ENCODE peak calls at places on chromosomes 1 and 21, in five cellular contexts. W, C, X, F and U are unnamed samples.

GRCh38 chr1:13805431-13805830 is 105.4 kb downstream of the PRDM2 start:
- DNase-seq in W (no peak), X (no peak), C (no peak), F (no peak), U (no peak)

GRCh38 chr1:89952021-89952995 is 42.6 kb upstream of the ZNF326 start:
- DNase-seq in C (no peak), X (no peak), W (no peak), F (no peak), U (peak; percentile 22)

GRCh38 chr1:12776801-12777557 is 3.4 kb downstream of the PRAMEF12 start:
- DNase-seq in W (no peak), C (no peak), F (no peak), X (no peak), U (no peak)

GRCh38 chr1:6948861-6949260 is 163.6 kb downstream of the CAMTA1 start:
- DNase-seq in C (no peak), F (no peak), X (no peak), W (no peak), U (peak; percentile 15)

GRCh38 chr1:180580237-180580636 is 21.5 kb downstream of the OVAAL start:
- DNase-seq in F (no peak), X (no peak), C (no peak), W (no peak), U (peak; percentile 17)

GRCh38 chr1:111309690-111310089 is 19.0 kb downstream of the CHIA start:
- DNase-seq in X (no peak), W (no peak), F (no peak), C (no peak), U (no peak)

GRCh38 chr1:155062702-155063411 is 683 bp upstream of the EFNA4 start:
- DNase-seq in F (no peak), X (peak; percentile 77), C (no peak), W (peak; percentile 87), U (peak; percentile 48)

GRCh38 chr1:154546264-154547043 is 12.0 kb downstream of the UBE2Q1 start:
- DNase-seq in X (peak; percentile 70), W (peak; percentile 85), F (peak; percentile 13), C (peak; percentile 63), U (peak; percentile 82)

GRCh38 chr1:183652547-183653467 is at the start of gene APOBEC4:
- DNase-seq in C (no peak), W (no peak), F (no peak), X (no peak), U (no peak)

GRCh38 chr1:233319272-233319671 is 8.3 kb upstream of the MAP3K21 start:
- DNase-seq in C (no peak), X (peak; percentile 91), W (no peak), F (no peak), U (no peak)

GRCh38 chr21:37101384-37101783 is 28.3 kb downstream of the TTC3 start:
- DNase-seq in C (no peak), F (no peak), X (no peak), W (no peak), U (peak; percentile 12)

GRCh38 chr1:169899519-169900217 is 6.0 kb upstream of the SCYL3 start:
- DNase-seq in C (peak; percentile 34), W (no peak), X (no peak), F (no peak), U (no peak)

GRCh38 chr1:210801501-210801900 is 332.4 kb downstream of the KCNH1 start:
- DNase-seq in C (no peak), X (no peak), W (no peak), F (no peak), U (no peak)

GRCh38 chr1:228478912-228479665 is 8.1 kb upstream of the RNF187 start:
- DNase-seq in W (peak; percentile 68), X (peak; percentile 86), C (no peak), F (no peak), U (no peak)
- H3K27ac ChIP-seq in W (no peak overlapping the region), X (peak overlapping the region; percentile 92), C (no peak overlapping the region), F (peak overlapping the region; percentile 70), U (no peak overlapping the region)

GRCh38 chr1:241642593-241642944 is 2.4 kb upstream of the CHML start:
- DNase-seq in W (no peak), X (no peak), F (no peak), C (no peak), U (no peak)

GRCh38 chr1:241640149-241640866 is at the start of the genes CHML and OPN3:
- DNase-seq in X (peak; percentile 97), F (no peak), W (peak; percentile 93), C (peak; percentile 65), U (peak; percentile 98)

GRCh38 chr1:241640867-241641542 is 836 bp upstream of the CHML start:
- DNase-seq in F (no peak), W (no peak), X (peak; percentile 14), C (no peak), U (peak; percentile 55)

GRCh38 chr1:241639653-241640148 is 468 bp downstream of the CHML start:
- DNase-seq in X (no peak), C (no peak), F (no peak), W (peak; percentile 33), U (no peak)

DNA sequence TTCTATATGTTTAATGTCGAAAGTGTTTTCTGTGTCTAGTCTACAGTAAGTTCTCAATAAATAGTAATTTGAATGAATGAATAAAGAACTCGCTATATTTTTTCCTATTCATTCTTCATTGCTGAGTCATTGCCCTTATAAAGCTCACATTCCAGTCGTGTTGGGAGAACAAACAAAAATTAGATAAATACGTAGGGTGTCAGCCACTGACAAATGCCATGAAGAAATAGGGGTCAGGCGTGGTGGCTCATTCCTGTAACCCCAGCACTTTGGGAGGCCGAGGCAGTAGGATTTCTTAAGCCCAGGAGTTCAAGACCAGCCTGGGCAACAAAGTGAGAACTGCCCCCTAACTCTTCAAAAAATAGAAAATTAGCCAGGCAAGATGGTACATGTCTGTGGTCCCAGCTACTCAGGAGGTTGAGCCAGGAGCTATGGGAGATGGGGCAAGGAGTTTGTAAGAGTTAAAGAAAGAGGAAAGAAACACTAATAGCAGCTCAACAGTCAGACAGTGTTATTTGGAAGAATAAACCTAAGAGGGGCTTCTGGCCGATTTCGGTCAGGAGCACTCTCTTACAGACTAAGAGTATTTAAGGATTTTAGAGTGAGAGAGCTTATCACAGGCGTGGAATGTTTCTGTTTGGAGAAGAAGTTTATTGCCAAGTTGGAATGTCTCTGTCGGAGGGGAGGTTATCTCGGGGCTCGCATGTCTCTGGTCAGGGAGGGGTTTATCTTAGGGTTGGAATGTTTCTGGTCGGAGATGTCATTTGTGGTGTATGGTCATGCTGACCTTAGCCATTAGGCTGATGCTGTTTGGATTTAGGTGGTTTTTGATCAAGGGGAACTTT is 1.8 kb upstream of the CHML start:
- DNase-seq in W (no peak), F (no peak), C (no peak), X (no peak), U (peak; percentile 96)
- H3K4me2 ChIP-seq in W (no peak overlapping the region), F (no peak overlapping the region), C (peak overlapping the region; percentile 52), X (no peak overlapping the region), U (peak overlapping the region; percentile 72)

GRCh38 chr1:33348194-33348593 is 27.3 kb upstream of the A3GALT2 start:
- DNase-seq in W (no peak), C (no peak), X (no peak), F (no peak), U (peak; percentile 28)
- H4K20me1 ChIP-seq in W (no peaks in the 10 kb centered on the region), C (no peaks in the 10 kb centered on the region), X (no peaks in the 10 kb centered on the region), F (no peaks in the 10 kb centered on the region), U (peaks cover 41% of the 10 kb centered on the region)

GRCh38 chr1:204092632-204093420 is 19.9 kb downstream of the SOX13 start:
- DNase-seq in W (no peak), F (no peak), X (no peak), C (no peak), U (no peak)
- H3K27ac ChIP-seq in W (no peak overlapping the region), F (no peak overlapping the region), X (no peak overlapping the region), C (no peak overlapping the region), U (no peak overlapping the region)

GRCh38 chr21:40511976-40512375 is 335.0 kb downstream of the DSCAM start:
- DNase-seq in W (no peak), X (no peak), C (no peak), F (no peak), U (peak; percentile 71)
- H3K4me2 ChIP-seq in W (no peak overlapping the region), X (no peak overlapping the region), C (no peak overlapping the region), F (no peak overlapping the region), U (peak overlapping the region; percentile 30)

GRCh38 chr21:44867464-44867863 is 6.0 kb downstream of the PTTG1IP start:
- DNase-seq in X (no peak), W (no peak), F (no peak), C (no peak), U (no peak)

GRCh38 chr21:44858791-44859190 is 14.7 kb downstream of the PTTG1IP start:
- DNase-seq in C (no peak), W (no peak), X (no peak), F (no peak), U (no peak)

GRCh38 chr21:44865561-44866280 is 7.8 kb downstream of the PTTG1IP start:
- DNase-seq in F (no peak), C (no peak), W (no peak), X (peak; percentile 32), U (peak; percentile 43)

GRCh38 chr21:44866780-44867179 is 6.7 kb downstream of the PTTG1IP start:
- DNase-seq in F (no peak), X (no peak), W (no peak), C (no peak), U (peak; percentile 13)

GRCh38 chr21:44862869-44863685 is 10.4 kb downstream of the PTTG1IP start:
- DNase-seq in X (no peak), W (no peak), F (no peak), C (no peak), U (no peak)
- H4K20me1 ChIP-seq in X (no peaks in the 10 kb centered on the region), W (peaks cover 3% of the 10 kb centered on the region), F (peaks cover 5% of the 10 kb centered on the region), C (no peaks in the 10 kb centered on the region), U (peaks cover 82% of the 10 kb centered on the region)

DNA sequence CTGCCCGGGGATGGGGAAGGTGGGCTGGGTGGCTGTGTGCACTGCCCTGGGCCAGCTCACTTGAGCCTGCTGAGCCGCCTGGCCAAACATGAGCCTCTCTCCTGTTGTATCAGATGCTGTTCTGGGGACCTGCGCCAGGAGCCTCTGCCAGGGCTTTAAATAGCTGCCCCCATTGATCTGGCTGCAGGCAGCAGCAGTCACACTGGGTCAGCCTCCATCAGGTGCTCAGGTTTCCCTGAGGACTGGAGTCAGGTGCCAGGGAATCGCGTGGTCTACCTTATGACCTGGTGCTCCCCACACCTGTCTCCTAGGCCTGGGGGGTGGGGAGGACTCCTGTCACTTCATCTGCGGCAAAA is 700 bp upstream of the CCDC28B start:
- DNase-seq in F (no peak), W (peak; percentile 44), C (no peak), X (no peak), U (no peak)
- H3K27ac ChIP-seq in F (peak overlapping the region; percentile 89), W (no peak overlapping the region), C (no peak overlapping the region), X (no peak overlapping the region), U (no peak overlapping the region)

DNA sequence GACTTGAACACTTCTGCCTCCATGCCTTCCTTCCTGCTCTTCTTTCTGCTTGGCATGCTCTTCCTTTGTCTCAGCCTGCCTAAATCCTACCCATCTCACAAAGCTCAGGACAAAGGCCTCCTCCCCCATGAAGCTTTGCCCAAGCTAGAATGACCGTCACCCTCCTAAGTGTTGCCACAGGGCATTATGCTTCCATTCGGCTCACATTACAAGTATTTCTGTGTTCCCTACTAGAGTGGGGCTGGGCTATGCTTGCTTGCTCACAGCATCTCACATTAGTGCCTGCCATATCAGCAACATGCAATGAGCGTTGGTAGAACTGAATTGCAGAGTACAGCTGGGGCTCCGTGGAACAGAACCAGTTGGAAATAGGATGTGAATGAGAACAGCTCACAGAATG is 82.8 kb downstream of the CD58 start:
- DNase-seq in C (no peak), X (no peak), F (no peak), W (no peak), U (peak; percentile 68)
- H3K4me2 ChIP-seq in C (no peak overlapping the region), X (no peak overlapping the region), F (no peak overlapping the region), W (no peak overlapping the region), U (peak overlapping the region; percentile 60)